ENCODE peak calls at places on chromosomes 1 and 21, in nine cellular contexts. O is GM12892, E is GM12891, Y is IMR-90, G is A549, N is sigmoid colon, C is K562, M is body of pancreas, H is heart left ventricle. S is an unnamed sample.

GRCh38 chr1:23368562-23369334 is 888 bp downstream of the ZNF436 start:
- DNase-seq in O (peak; percentile 79), E (peak; percentile 82), Y (peak; percentile 90), G (peak; percentile 75), N (peak; percentile 96), C (peak; percentile 92), M (peak; percentile 91), H (peak; percentile 92), S (peak; percentile 35)

GRCh38 chr1:19485362-19486187 is at the start of gene CAPZB:
- DNase-seq in O (peak; percentile 97), E (peak; percentile 95), Y (peak; percentile 81), G (peak; percentile 83), N (peak; percentile 97), C (peak; percentile 98), M (peak; percentile 94), H (peak; percentile 97), S (peak; percentile 77)

GRCh38 chr1:241592273-241592958 is 47.8 kb downstream of the CHML start:
- DNase-seq in O (no peak), E (no peak), Y (peak; percentile 82), G (no peak), N (no peak), C (no peak), M (no peak), H (no peak), S (no peak)

GRCh38 chr1:221328371-221328770 is 413.5 kb downstream of the DUSP10 start:
- DNase-seq in O (no peak), E (no peak), Y (no peak), G (no peak), N (no peak), C (no peak), M (no peak), H (no peak), S (no peak)

GRCh38 chr21:45488839-45489479 is 53.3 kb downstream of the SLC19A1 start:
- DNase-seq in O (no peak), E (no peak), Y (no peak), G (no peak), N (no peak), C (no peak), M (no peak), H (no peak), S (no peak)

GRCh38 chr21:28615276-28615675 is 377.4 kb downstream of the LTN1 start:
- DNase-seq in O (no peak), E (no peak), Y (peak; percentile 84), G (no peak), N (no peak), C (no peak), M (no peak), H (no peak), S (no peak)

GRCh38 chr1:184423649-184424048 is 36.8 kb downstream of the C1orf21 start:
- DNase-seq in O (no peak), E (no peak), Y (no peak), G (no peak), N (no peak), C (no peak), M (no peak), H (no peak), S (no peak)

GRCh38 chr1:19495816-19496528 is 10.6 kb upstream of the CAPZB start:
- DNase-seq in O (no peak), E (no peak), Y (peak; percentile 66), G (no peak), N (no peak), C (no peak), M (no peak), H (no peak), S (no peak)

GRCh38 chr1:30049748-30050147 is 673.6 kb downstream of the MATN1 start:
- DNase-seq in O (no peak), E (no peak), Y (no peak), G (no peak), N (no peak), C (no peak), M (no peak), H (no peak), S (no peak)

GRCh38 chr1:116153692-116154031 is 42.5 kb downstream of the MAB21L3 start:
- DNase-seq in O (no peak), E (no peak), Y (no peak), G (no peak), N (no peak), C (no peak), M (no peak), H (no peak), S (no peak)

GRCh38 chr1:116150368-116150767 is 39.2 kb downstream of the MAB21L3 start:
- DNase-seq in O (no peak), E (no peak), Y (no peak), G (no peak), N (no peak), C (no peak), M (no peak), H (no peak), S (no peak)

GRCh38 chr1:116152577-116152943 is 41.4 kb downstream of the MAB21L3 start:
- DNase-seq in O (no peak), E (no peak), Y (no peak), G (no peak), N (no peak), C (peak; percentile 33), M (no peak), H (no peak), S (no peak)

GRCh38 chr1:116152950-116153691 is 41.9 kb downstream of the MAB21L3 start:
- DNase-seq in O (no peak), E (no peak), Y (no peak), G (no peak), N (no peak), C (no peak), M (no peak), H (no peak), S (no peak)

GRCh38 chr1:116151739-116152576 is 40.8 kb downstream of the MAB21L3 start:
- DNase-seq in O (peak; percentile 81), E (peak; percentile 86), Y (peak; percentile 51), G (peak; percentile 77), N (peak; percentile 78), C (peak; percentile 94), M (peak; percentile 80), H (peak; percentile 79), S (peak; percentile 90)
- TF ChIP-seq POLR2A in O (no peak), E (no peak), Y (no peak), G (peak; percentile 21), N (no peak), C (no peak), M (peak; percentile 41), H (peak; percentile 24), S (no peak)

GRCh38 chr1:24964811-24965570 is 34.9 kb upstream of the RUNX3 start:
- DNase-seq in O (peak; percentile 84), E (peak; percentile 88), Y (peak; percentile 50), G (no peak), N (peak; percentile 61), C (no peak), M (peak; percentile 24), H (no peak), S (no peak)
- TF ChIP-seq POLR2A in O (peak; percentile 82), E (peak; percentile 67), Y (no peak), G (no peak), N (no peak), C (no peak), M (peak; percentile 11), H (no peak), S (no peak)

DNA sequence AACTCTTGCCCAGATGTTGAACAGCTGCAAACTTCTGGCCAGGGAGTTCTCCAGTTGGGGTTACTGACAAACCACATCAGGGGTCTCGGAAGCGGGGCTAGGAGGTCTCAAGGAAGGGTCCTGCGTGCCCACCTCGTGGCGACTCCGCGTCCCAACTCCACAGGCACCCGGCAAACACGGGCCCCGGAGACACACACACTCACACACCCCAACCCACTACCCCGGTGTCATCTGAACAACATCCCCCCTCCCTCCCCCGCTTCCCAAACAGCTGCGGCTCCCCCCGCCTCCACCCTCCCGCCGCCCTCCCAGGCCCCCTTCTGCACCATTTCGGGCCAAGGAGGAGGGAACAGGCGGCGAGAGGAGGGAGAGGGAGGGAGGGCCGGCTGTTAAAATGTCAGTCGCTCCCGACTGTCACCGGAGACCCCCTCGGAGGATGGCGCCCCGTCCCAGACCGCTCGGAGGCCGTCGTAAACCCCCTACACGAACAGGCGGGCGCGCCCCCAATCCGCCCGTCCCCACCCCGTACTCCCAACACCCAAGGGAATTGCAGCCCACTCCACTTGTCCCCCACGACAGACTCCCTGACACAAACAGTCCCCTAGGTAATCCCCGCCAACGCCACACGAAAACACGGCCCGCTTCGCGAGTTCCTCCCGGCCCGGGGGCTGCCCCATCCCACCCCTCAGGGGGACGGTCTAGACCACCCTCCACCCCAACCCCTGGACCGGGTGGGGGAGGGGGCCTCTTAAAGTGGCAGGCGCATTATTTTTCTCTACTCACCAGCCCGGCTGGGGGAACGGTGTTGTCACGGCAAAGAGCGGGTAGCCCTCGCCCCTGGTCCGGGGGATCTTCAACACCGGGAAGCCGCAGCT is 635 bp downstream of the MEF2D start:
- DNase-seq in O (no peak), E (no peak), Y (peak; percentile 46), G (no peak), N (peak; percentile 88), C (peak; percentile 68), M (peak; percentile 57), H (peak; percentile 88), S (no peak)
- TF ChIP-seq POLR2A in O (no peak), E (no peak), Y (no peak), G (no peak), N (no peak), C (no peak), M (no peak), H (no peak), S (no peak)

GRCh38 chr1:156591432-156592157 is at the start of gene NAXE:
- DNase-seq in O (peak; percentile 84), E (peak; percentile 76), Y (peak; percentile 41), G (peak; percentile 79), N (peak; percentile 88), C (peak; percentile 93), M (peak; percentile 75), H (peak; percentile 78), S (peak; percentile 91)
- TF ChIP-seq POLR2A in O (peak; percentile 90), E (peak; percentile 86), Y (peak; percentile 69), G (peak; percentile 91), N (peak; percentile 72), C (peak; percentile 90), M (peak; percentile 80), H (peak; percentile 66), S (peak; percentile 90)

GRCh38 chr1:234386122-234386521 is 12.9 kb downstream of the COA6 start:
- DNase-seq in O (no peak), E (no peak), Y (no peak), G (no peak), N (no peak), C (no peak), M (no peak), H (no peak), S (no peak)
- TF ChIP-seq POLR2A in O (no peak), E (no peak), Y (no peak), G (no peak), N (no peak), C (no peak), M (no peak), H (no peak), S (no peak)

GRCh38 chr1:1537626-1538250 is 2.7 kb downstream of the TMEM240 start:
- DNase-seq in O (no peak), E (no peak), Y (no peak), G (no peak), N (no peak), C (no peak), M (no peak), H (no peak), S (no peak)
- TF ChIP-seq POLR2A in O (no peak), E (no peak), Y (no peak), G (no peak), N (no peak), C (no peak), M (no peak), H (no peak), S (no peak)

GRCh38 chr1:202187040-202187671 is 6.4 kb upstream of the LGR6 start:
- DNase-seq in O (no peak), E (no peak), Y (no peak), G (no peak), N (no peak), C (no peak), M (no peak), H (no peak), S (no peak)
- TF ChIP-seq POLR2A in O (no peak), E (no peak), Y (no peak), G (no peak), N (no peak), C (no peak), M (no peak), H (no peak), S (no peak)